ENCODE peak calls at places on chromosomes 7 and 10, in five cellular contexts. V, T, G, A and I are unnamed samples.

GRCh38 chr7:117448655-117449054 is 21.4 kb upstream of the ASZ1 start:
- DNase-seq in V (no peak), T (no peak), G (no peak), A (no peak), I (no peak)

GRCh38 chr7:22561356-22561755 is 61.4 kb upstream of the STEAP1B start:
- DNase-seq in V (peak), T (peak), G (peak), A (peak), I (no peak)

GRCh38 chr10:124319926-124320391 is 98.8 kb downstream of the OAT start:
- DNase-seq in V (no peak), T (no peak), G (no peak), A (peak), I (no peak)

GRCh38 chr10:92124524-92125168 is 166.2 kb downstream of the CPEB3 start:
- DNase-seq in V (peak), T (peak), G (no peak), A (no peak), I (peak)

GRCh38 chr10:107919626-107920235 is 755.2 kb upstream of the SORCS1 start:
- DNase-seq in V (no peak), T (no peak), G (no peak), A (no peak), I (no peak)

GRCh38 chr7:158850390-158851174 is 5.8 kb upstream of the DYNC2I1 start:
- DNase-seq in V (no peak), T (no peak), G (no peak), A (no peak), I (no peak)

GRCh38 chr7:50534690-50535290 is 30.4 kb downstream of the DDC start:
- DNase-seq in V (peak), T (no peak), G (peak), A (no peak), I (no peak)

GRCh38 chr10:70296406-70296899 is 12.6 kb upstream of the NPFFR1 start:
- DNase-seq in V (peak), T (peak), G (peak), A (peak), I (no peak)

GRCh38 chr7:106613279-106613678 is 47.7 kb downstream of the CCDC71L start:
- DNase-seq in V (no peak), T (no peak), G (no peak), A (no peak), I (no peak)

GRCh38 chr7:24435002-24435401 is 138.2 kb upstream of the PALS2 start:
- DNase-seq in V (no peak), T (no peak), G (no peak), A (no peak), I (no peak)

GRCh38 chr10:80155696-80156215 is 23.2 kb downstream of the PLAC9 start:
- DNase-seq in V (no peak), T (no peak), G (no peak), A (no peak), I (no peak)

GRCh38 chr7:98211221-98211675 is at the start of gene BHLHA15:
- DNase-seq in V (no peak), T (peak), G (peak), A (no peak), I (no peak)

GRCh38 chr7:108418941-108419340 is 37.3 kb downstream of the NRCAM start:
- DNase-seq in V (peak), T (no peak), G (no peak), A (no peak), I (no peak)
- H3K4me3 ChIP-seq in V (no peak), T (no peak), G (no peak), A (no peak), I (no peak)

GRCh38 chr10:11783558-11783865 is 39.6 kb upstream of the PROSER2 start:
- DNase-seq in V (no peak), T (no peak), G (no peak), A (no peak), I (no peak)

GRCh38 chr10:11787846-11788245 is 35.3 kb upstream of the PROSER2 start:
- DNase-seq in V (no peak), T (no peak), G (no peak), A (no peak), I (no peak)

GRCh38 chr10:11787374-11787773 is 35.8 kb upstream of the PROSER2 start:
- DNase-seq in V (no peak), T (no peak), G (no peak), A (no peak), I (no peak)

GRCh38 chr10:11781114-11781513 is 38.9 kb downstream of the ECHDC3 start:
- DNase-seq in V (no peak), T (no peak), G (no peak), A (no peak), I (no peak)

DNA sequence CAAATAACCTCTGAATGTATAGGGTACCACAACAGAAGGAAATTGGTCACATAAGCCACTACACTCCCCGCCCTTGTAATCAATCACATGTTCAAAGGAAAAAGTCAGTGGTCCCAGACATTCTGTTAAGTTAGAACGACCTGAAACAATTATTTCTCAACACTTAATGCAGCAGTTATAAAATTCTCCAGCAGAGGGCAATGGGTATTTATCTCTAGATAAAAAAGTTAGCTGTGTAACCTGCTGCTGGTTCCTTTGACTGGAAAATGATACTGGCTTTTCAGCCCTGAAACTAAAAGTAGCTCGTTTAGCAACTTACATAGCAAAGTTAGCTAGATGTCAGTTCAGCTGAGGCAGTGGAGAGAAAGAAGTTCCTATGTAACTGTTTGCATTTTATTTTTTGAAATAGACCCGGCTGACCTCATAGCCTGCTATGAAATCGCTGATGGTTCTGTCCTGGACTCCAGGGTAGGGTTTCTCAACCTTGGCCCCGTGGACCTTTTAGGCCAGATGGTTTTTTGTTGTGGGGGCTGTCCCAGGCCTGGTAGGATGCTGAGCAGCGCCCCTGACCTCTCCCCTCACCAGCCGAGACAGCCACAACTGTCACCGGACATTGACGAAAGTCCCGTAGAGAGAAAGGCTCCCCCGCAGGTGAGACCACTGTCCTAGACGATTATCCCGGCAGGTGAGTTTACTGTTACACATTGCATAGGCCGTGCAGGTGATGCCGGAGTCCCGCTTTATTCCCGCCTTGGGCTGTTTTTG is 40.2 kb upstream of the PROSER2 start:
- DNase-seq in V (peak), T (peak), G (peak), A (no peak), I (peak)
- TF ChIP-seq CTCF in V (peak), T (peak), G (peak), A (peak), I (peak)

DNA sequence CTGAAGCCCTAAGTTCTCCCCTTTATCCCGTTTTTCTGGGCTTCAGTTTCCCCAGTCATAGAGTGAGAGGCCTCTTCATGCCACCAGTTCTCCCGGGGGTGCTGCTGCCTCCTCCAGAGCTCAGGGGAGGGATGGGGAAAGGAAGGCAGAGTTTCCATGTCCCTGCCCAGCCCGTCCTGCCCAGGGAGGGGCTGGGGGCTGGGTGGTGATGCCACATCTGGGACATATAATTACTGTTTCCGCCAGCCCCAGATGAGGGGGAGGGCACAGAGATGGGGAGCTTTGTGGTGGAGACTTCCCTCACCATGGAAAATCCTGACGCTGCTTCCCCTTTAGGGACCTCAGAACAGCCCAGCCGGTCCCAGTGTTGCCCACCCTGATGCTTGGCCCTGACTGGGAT is 4.1 kb downstream of the AQP1 start:
- DNase-seq in V (no peak), T (no peak), G (no peak), A (no peak), I (no peak)
- H3K4me3 ChIP-seq in V (no peak), T (no peak), G (no peak), A (peak), I (no peak)

GRCh38 chr7:92448185-92448747 is 984 bp downstream of the GATAD1 start:
- DNase-seq in V (peak), T (peak), G (peak), A (no peak), I (peak)
- TF ChIP-seq CTCF in V (peak), T (no peak), G (peak), A (peak), I (peak)